ENCODE peak calls at places on chromosomes 1 and 21, in seven cellular contexts. G is GM23248, H is mammary epithelial cell, N is PC-9, A is neural progenitor cell, X is hepatocyte, C is GM12878. W is an unnamed sample.

GRCh38 chr1:234969630-234970370 is 158.8 kb downstream of the TOMM20 start:
- DNase-seq in C (no peak), N (no peak), A (peak; percentile 90), H (peak; percentile 73), X (peak; percentile 88), G (peak; percentile 86), W (peak; percentile 71)

GRCh38 chr1:208101661-208102431 is 142.3 kb downstream of the PLXNA2 start:
- DNase-seq in G (peak; percentile 30), C (no peak), X (no peak), A (peak; percentile 72), N (no peak), H (no peak), W (peak; percentile 50)

GRCh38 chr1:231463541-231463940 is 41.5 kb upstream of the EGLN1 start:
- DNase-seq in G (no peak), C (no peak), X (no peak), A (no peak), N (no peak), H (no peak), W (no peak)

GRCh38 chr1:21783679-21784603 is 992 bp upstream of the USP48 start:
- DNase-seq in X (peak; percentile 97), A (peak; percentile 96), H (no peak), G (peak; percentile 91), N (peak; percentile 93), C (peak; percentile 84), W (peak; percentile 76)

GRCh38 chr1:47873332-47873731 is 123.9 kb downstream of the TRABD2B start:
- DNase-seq in N (no peak), C (no peak), H (no peak), A (no peak), G (no peak), X (no peak), W (no peak)

GRCh38 chr1:232805269-232806070 is at the start of gene MAP10:
- DNase-seq in H (peak; percentile 43), A (peak; percentile 82), X (peak; percentile 84), N (no peak), G (peak; percentile 90), C (peak; percentile 51), W (peak; percentile 76)

GRCh38 chr1:14522331-14523241 is 75.9 kb upstream of the KAZN start:
- DNase-seq in X (peak; percentile 40), A (peak; percentile 37), H (peak; percentile 35), G (peak; percentile 95), C (no peak), N (no peak), W (peak; percentile 90)

GRCh38 chr1:110548381-110548780 is 29.4 kb upstream of the KCNA10 start:
- DNase-seq in C (no peak), H (no peak), G (peak; percentile 50), X (peak; percentile 76), A (peak; percentile 70), N (peak; percentile 10), W (no peak)

GRCh38 chr1:31010081-31010989 is 55.2 kb downstream of the PUM1 start:
- DNase-seq in C (peak; percentile 44), A (no peak), N (no peak), H (peak; percentile 70), X (no peak), G (peak; percentile 84), W (peak; percentile 92)

GRCh38 chr1:30686236-30686635 is 37.1 kb downstream of the MATN1 start:
- DNase-seq in G (no peak), X (no peak), H (no peak), N (no peak), A (peak; percentile 33), C (no peak), W (no peak)

GRCh38 chr1:98669355-98670296 is 8.1 kb downstream of the SNX7 start:
- DNase-seq in N (no peak), C (no peak), H (no peak), X (no peak), G (peak; percentile 81), A (no peak), W (no peak)

GRCh38 chr1:201468844-201469644 is at the start of gene PHLDA3:
- DNase-seq in H (peak; percentile 93), C (no peak), N (peak; percentile 85), G (peak; percentile 93), A (peak; percentile 88), X (peak; percentile 94), W (peak; percentile 92)

GRCh38 chr1:65491472-65491871 is 71.0 kb downstream of the LEPR start:
- DNase-seq in G (no peak), X (no peak), C (no peak), H (no peak), N (no peak), A (no peak), W (no peak)

GRCh38 chr1:111729271-111729921 is 9.8 kb downstream of the INKA2 start:
- DNase-seq in X (no peak), H (no peak), N (no peak), C (no peak), A (peak; percentile 41), G (no peak), W (no peak)

GRCh38 chr21:25790122-25790951 is 55.6 kb downstream of the GABPA start:
- DNase-seq in G (peak; percentile 49), X (peak; percentile 55), A (peak; percentile 34), N (peak; percentile 3), H (peak; percentile 27), C (no peak), W (peak; percentile 51)

GRCh38 chr21:37986751-37987399 is 70.6 kb upstream of the KCNJ6 start:
- DNase-seq in A (no peak), X (no peak), N (no peak), C (no peak), H (no peak), G (no peak), W (no peak)

GRCh38 chr21:22278366-22278765 is 1280.2 kb downstream of the NCAM2 start:
- DNase-seq in G (no peak), C (no peak), H (no peak), N (no peak), A (no peak), X (no peak), W (no peak)

GRCh38 chr1:226674892-226675719 is 64.0 kb downstream of the ITPKB start:
- DNase-seq in N (no peak), H (no peak), X (no peak), G (no peak), A (no peak), C (peak; percentile 71), W (no peak)

GRCh38 chr1:84782881-84783280 is 92.6 kb upstream of the SSX2IP start:
- DNase-seq in X (no peak), A (no peak), C (no peak), N (no peak), G (no peak), H (no peak), W (no peak)

DNA sequence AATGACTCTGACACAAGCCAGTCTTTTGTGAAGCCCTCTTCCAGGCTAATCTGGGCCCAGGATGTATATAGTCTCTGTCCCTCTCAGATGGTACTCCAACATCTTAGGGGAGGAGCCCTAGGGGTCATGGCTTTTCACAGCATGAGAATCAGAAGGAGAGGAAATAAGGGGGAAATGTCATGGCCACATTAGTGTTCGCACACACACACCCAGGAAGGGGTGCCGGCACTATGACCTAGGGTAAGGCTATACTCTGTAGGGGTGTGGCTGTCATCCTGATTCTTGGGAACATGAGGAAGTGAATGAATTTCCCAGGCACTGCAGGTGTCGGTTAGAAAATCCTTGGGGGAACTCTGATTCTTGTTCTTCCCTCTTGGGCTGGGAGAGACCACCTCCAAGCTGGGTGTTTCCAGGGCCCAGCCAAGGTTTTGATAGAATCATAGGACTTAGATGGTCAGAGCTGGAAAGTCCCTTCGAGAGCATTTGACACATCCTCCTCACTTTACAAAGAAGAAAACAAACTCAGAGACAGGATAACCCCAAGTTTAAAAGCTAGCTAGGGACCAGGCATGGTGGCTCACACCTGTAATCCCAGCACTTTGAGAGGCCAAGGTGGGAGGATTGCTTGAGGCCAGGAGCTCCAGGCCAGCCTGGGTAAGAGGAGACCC is 22.0 kb downstream of the GFI1 start:
- DNase-seq in H (no peak), X (no peak), C (no peak), N (no peak), A (no peak), G (no peak), W (no peak)
- H3K36me3 ChIP-seq in H (no peaks in the 10 kb centered on the region), X (no peaks in the 10 kb centered on the region), C (no peaks in the 10 kb centered on the region), N (no peaks in the 10 kb centered on the region), A (no peaks in the 10 kb centered on the region), G (no peaks in the 10 kb centered on the region), W (no peaks in the 10 kb centered on the region)

DNA sequence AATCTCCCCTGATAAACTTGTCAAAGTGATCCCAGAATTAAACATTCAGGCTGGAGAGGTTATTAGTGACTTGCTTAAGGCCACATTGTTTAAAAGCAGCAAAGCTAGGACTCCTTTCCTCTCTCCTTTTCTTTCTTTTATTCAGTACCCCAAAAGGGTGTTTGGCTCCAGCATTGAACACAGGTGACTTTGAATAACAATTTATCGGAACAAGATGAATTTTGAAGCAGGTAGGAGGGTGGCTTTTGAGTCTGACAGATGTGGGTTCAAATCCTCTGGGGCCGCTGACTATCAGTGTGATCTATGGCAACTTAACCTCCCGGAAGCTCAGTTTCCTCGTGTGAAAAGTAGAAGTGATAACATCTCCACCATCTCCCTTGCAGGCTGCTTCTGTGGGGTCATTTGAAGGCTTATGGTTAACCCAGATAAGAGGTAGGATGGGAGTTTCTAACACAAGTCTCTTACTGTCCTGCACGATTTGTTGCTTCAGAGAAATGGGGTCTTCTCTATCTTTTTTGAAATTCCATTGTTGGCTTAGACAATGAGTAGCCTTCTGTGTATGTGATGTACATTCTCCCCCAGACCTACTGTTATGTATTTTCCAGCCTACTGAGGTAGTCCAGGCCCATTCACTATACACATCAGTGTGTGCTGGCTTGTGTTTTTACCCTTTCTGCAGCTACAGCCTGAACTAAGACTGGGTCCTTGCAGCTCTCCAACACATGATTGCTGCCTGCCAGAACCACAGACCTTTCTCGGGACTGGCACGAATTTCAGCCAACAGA is 29.0 kb downstream of the JUN start:
- DNase-seq in G (no peak), H (no peak), X (no peak), N (no peak), A (no peak), C (no peak), W (no peak)
- H2AFZ ChIP-seq in G (peak overlapping the region; percentile 2), H (peak overlapping the region; percentile 28), X (no peak overlapping the region), N (peak overlapping the region; percentile 53), A (no peak overlapping the region), C (peak overlapping the region; percentile 75), W (no peak overlapping the region)

GRCh38 chr1:159509440-159510222 is 26.2 kb downstream of the OR10J5 start:
- DNase-seq in X (no peak), C (no peak), G (no peak), H (no peak), N (no peak), A (no peak), W (no peak)
- TF ChIP-seq EZH2 in X (no peak), C (no peak), G (no peak), H (no peak), N (no peak), A (no peak), W (no peak)

GRCh38 chr1:205088341-205088740 is 4.1 kb upstream of the TMEM81 start:
- DNase-seq in X (no peak), H (no peak), C (no peak), G (peak; percentile 60), N (no peak), A (no peak), W (peak; percentile 49)
- H3K36me3 ChIP-seq in X (no peaks in the 10 kb centered on the region), H (peaks cover 6% of the 10 kb centered on the region), C (peaks cover 4% of the 10 kb centered on the region), G (peaks cover 24% of the 10 kb centered on the region), N (peaks cover 6% of the 10 kb centered on the region), A (no peaks in the 10 kb centered on the region), W (no peaks in the 10 kb centered on the region)

GRCh38 chr1:192005976-192006375 is 152.3 kb upstream of the RGS18 start:
- DNase-seq in X (no peak), G (no peak), C (no peak), N (no peak), H (no peak), A (no peak), W (no peak)
- H2AFZ ChIP-seq in X (no peak overlapping the region), G (no peak overlapping the region), C (no peak overlapping the region), N (no peak overlapping the region), H (no peak overlapping the region), A (no peak overlapping the region), W (no peak overlapping the region)

GRCh38 chr1:33306561-33307493 is 14.1 kb downstream of the A3GALT2 start:
- DNase-seq in C (no peak), X (no peak), N (no peak), G (peak; percentile 31), H (no peak), A (no peak), W (no peak)
- TF ChIP-seq EZH2 in C (no peak), X (no peak), N (no peak), G (no peak), H (no peak), A (no peak), W (no peak)

W was measured in fibroblast of lung.